ENCODE peak calls at places on chromosomes 11 and 22, in five cellular contexts. A is NCI-H345, J is NCI-H1417 treated with DMSO at 0.1 percent for 48 hours, I is neuronal stem cell, T is activated T-cell treated with anti-CD3 and anti-CD28 coated beads for 1 hour. S is an unnamed sample.

GRCh38 chr11:117300773-117301172 is 9.6 kb downstream of the BACE1-AS start:
- DNase-seq in J (no peak), I (no peak), A (no peak), T (no peak), S (no peak)

GRCh38 chr11:8360086-8360828 is 96.6 kb upstream of the LMO1 start:
- DNase-seq in A (no peak), T (no peak), I (no peak), J (no peak), S (no peak)

GRCh38 chr11:111081021-111081511 is 164.5 kb upstream of the POU2AF2 start:
- DNase-seq in T (no peak), I (no peak), A (peak; percentile 53), J (no peak), S (no peak)

GRCh38 chr11:41446566-41446965 is 12.9 kb downstream of the LRRC4C start:
- DNase-seq in A (no peak), T (no peak), J (no peak), I (no peak), S (no peak)

GRCh38 chr11:44764583-44764982 is 37.8 kb downstream of the TSPAN18 start:
- DNase-seq in T (no peak), A (no peak), I (no peak), J (no peak), S (no peak)

GRCh38 chr22:46499798-46500174 is 37.6 kb downstream of the CELSR1 start:
- DNase-seq in T (no peak), A (no peak), I (no peak), J (no peak), S (no peak)

GRCh38 chr11:47498584-47499152 is 49.7 kb upstream of the RAPSN start:
- DNase-seq in I (no peak), T (no peak), A (no peak), J (no peak), S (no peak)

GRCh38 chr22:17319541-17319940 is 49.7 kb upstream of the CECR2 start:
- DNase-seq in I (peak; percentile 29), J (no peak), A (no peak), T (no peak), S (no peak)

GRCh38 chr11:76237914-76238313 is 31.6 kb upstream of the WNT11 start:
- DNase-seq in J (no peak), A (no peak), I (no peak), T (no peak), S (peak; percentile 32)

GRCh38 chr11:16807306-16807705 is 68.9 kb downstream of the C11orf58 start:
- DNase-seq in T (no peak), I (no peak), A (no peak), J (no peak), S (no peak)